ENCODE peak calls at places on chromosome 7, in seven cellular contexts. D is Ammon's horn, E is NCI-H1694, P is SW480, O is amygdala, R is NCI-H1092, X is left kidney. C is an unnamed sample.

GRCh38 chr7:117808910-117809705 is 64.1 kb downstream of the CTTNBP2 start:
- DNase-seq in R (no peak), D (no peak), O (no peak), X (no peak), E (no peak), P (no peak), C (peak)

GRCh38 chr7:130063036-130063435 is 7.3 kb upstream of the KLHDC10 start:
- DNase-seq in E (peak), X (peak), D (no peak), R (peak), P (peak), O (no peak), C (no peak)

GRCh38 chr7:23918856-23919255 is 208.8 kb downstream of the STK31 start:
- DNase-seq in E (no peak), P (peak), X (no peak), O (no peak), D (no peak), R (no peak), C (peak)

GRCh38 chr7:73308665-73309214 is at the start of gene NSUN5:
- DNase-seq in X (peak), D (peak), O (peak), E (peak), P (peak), R (peak), C (peak)

GRCh38 chr7:80876894-80877414 is 41.9 kb downstream of the SEMA3C start:
- DNase-seq in D (no peak), E (no peak), X (no peak), O (no peak), P (no peak), R (no peak), C (no peak)

GRCh38 chr7:151665363-151665762 is 145.7 kb upstream of the RHEB start:
- DNase-seq in P (no peak), E (peak), R (no peak), X (peak), D (peak), O (no peak), C (no peak)

GRCh38 chr7:129010075-129010474 is 44.8 kb downstream of the TNPO3 start:
- DNase-seq in D (no peak), E (no peak), X (no peak), O (no peak), R (no peak), P (no peak), C (no peak)

GRCh38 chr7:121394709-121395140 is 1.4 kb downstream of the FAM3C start:
- DNase-seq in R (no peak), O (no peak), P (no peak), X (no peak), D (no peak), E (no peak), C (no peak)

GRCh38 chr7:100366411-100367250 is 6.7 kb upstream of the PILRA start:
- DNase-seq in D (no peak), E (no peak), R (no peak), P (no peak), X (no peak), O (no peak), C (no peak)

GRCh38 chr7:158343936-158344455 is 243.6 kb downstream of the PTPRN2 start:
- DNase-seq in E (no peak), X (no peak), D (no peak), P (no peak), O (no peak), R (no peak), C (no peak)

GRCh38 chr7:158308001-158308400 is 279.6 kb downstream of the PTPRN2 start:
- DNase-seq in X (no peak), D (no peak), P (no peak), R (no peak), O (no peak), E (no peak), C (no peak)

GRCh38 chr7:117458977-117459583 is 20.7 kb upstream of the CFTR start:
- DNase-seq in X (peak), E (peak), R (peak), O (no peak), P (peak), D (peak), C (peak)

GRCh38 chr7:155729847-155730246 is 82.4 kb downstream of the SHH start:
- DNase-seq in O (no peak), P (peak), X (no peak), R (peak), E (peak), D (no peak), C (no peak)

GRCh38 chr7:23680417-23681405 is 712 bp downstream of the FAM221A start:
- DNase-seq in D (peak), X (peak), E (peak), P (peak), O (peak), R (peak), C (peak)